ENCODE peak calls at places on chromosomes 4 and X, in eight cellular contexts. F, P, A, K, H, B, E and V are unnamed samples.

GRCh38 chr4:1255151-1255550 is 6.2 kb upstream of the CTBP1 start:
- DNase-seq in P (no peak), A (no peak), H (no peak), E (no peak), K (no peak), F (no peak), B (no peak), V (no peak)

GRCh38 chr4:21476753-21477152 is 471.8 kb downstream of the KCNIP4 start:
- DNase-seq in B (no peak), H (no peak), E (no peak), A (no peak), K (peak; percentile 85), P (no peak), F (no peak), V (no peak)

GRCh38 chr4:18636001-18636680 is 614.6 kb upstream of the LCORL start:
- DNase-seq in E (no peak), K (no peak), A (no peak), F (no peak), P (no peak), H (no peak), B (no peak), V (no peak)

GRCh38 chr4:151408630-151409469 is at the start of gene FHIP1A:
- DNase-seq in P (peak; percentile 94), A (peak; percentile 92), H (peak; percentile 78), E (no peak), F (peak; percentile 93), B (peak; percentile 79), K (peak; percentile 99), V (peak; percentile 48)

GRCh38 chr4:147160908-147161513 is 215.3 kb upstream of the TTC29 start:
- DNase-seq in E (peak; percentile 19), F (no peak), A (no peak), H (no peak), P (no peak), B (no peak), K (peak; percentile 72), V (no peak)

GRCh38 chrX:16123222-16123786 is at the start of gene GRPR:
- DNase-seq in P (peak; percentile 67), B (peak; percentile 70), A (peak; percentile 77), K (peak; percentile 91), F (peak; percentile 77), E (peak; percentile 36), H (peak; percentile 61), V (peak; percentile 58)

GRCh38 chrX:25523574-25523973 is 507.8 kb upstream of the ARX start:
- DNase-seq in B (no peak), A (no peak), P (no peak), F (no peak), K (peak; percentile 62), E (no peak), H (no peak), V (no peak)

GRCh38 chrX:125436855-125437254 is 117.2 kb downstream of the TEX13C start:
- DNase-seq in K (peak; percentile 50), H (no peak), F (no peak), A (no peak), E (no peak), P (no peak), B (no peak), V (no peak)

GRCh38 chr4:45442466-45442865 is 681.4 kb downstream of the GABRG1 start:
- DNase-seq in H (no peak), P (no peak), A (no peak), F (no peak), K (peak; percentile 51), E (no peak), B (no peak), V (no peak)

GRCh38 chrX:10360121-10360520 is 203.3 kb downstream of the CLCN4 start:
- DNase-seq in P (no peak), B (no peak), F (no peak), E (no peak), A (no peak), K (no peak), H (peak; percentile 18), V (no peak)

DNA sequence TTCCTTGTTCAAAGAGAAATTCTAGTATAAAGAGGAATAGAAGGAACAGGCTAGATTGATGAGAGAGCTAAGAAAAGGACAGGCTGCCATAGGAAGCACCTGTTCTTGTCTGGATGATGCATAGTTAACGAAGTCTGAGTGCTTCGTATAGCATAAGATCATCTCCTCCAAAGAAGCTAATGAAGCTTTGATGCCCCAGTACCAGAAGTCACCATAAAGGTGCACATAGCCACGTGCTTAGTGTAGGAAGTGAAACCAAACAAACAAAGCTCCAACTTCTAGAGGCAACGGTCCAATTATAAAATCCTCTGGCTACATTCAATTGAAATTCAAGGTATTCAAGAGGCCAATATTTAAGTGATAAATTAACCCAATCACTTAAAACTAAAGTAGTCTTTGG is 31.0 kb downstream of the AFAP1 start:
- DNase-seq in E (no peak), H (no peak), F (no peak), K (no peak), P (no peak), A (no peak), B (no peak), V (no peak)
- H3K4me1 ChIP-seq in E (peaks cover 3% of the 10 kb centered on the region), H (no peaks in the 10 kb centered on the region), F (peaks cover 10% of the 10 kb centered on the region), K (peaks cover 74% of the 10 kb centered on the region), P (peaks cover 21% of the 10 kb centered on the region), A (peaks cover 47% of the 10 kb centered on the region), B (peaks cover 63% of the 10 kb centered on the region), V (peaks cover 32% of the 10 kb centered on the region)

DNA sequence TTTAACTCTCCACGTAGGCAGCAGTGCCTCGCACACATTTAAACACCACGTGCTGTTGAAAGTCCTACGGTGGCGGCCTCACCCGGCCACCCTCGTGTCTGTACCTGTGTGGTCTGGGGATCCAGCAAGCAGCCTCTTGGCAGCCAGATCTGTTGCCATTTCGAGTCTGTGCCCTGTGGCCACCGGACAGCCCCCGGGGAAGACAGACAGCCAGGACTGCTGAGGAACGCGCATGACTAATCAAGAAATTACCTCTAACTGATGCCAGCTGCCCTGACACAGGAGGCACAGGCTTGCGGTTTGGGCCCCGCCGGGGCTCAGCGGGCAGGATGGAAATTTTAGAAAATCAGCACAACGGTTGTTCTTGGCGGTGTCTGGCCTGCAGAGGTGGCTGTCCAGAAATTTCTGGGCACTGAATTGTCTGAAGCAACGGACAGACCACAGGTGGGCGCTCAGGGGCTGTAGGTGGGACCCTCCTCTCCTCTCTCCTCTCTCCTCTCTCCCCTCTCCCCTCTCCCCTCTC is 15.6 kb upstream of the ASMTL start:
- DNase-seq in A (peak; percentile 50), H (no peak), P (no peak), F (peak; percentile 71), K (no peak), E (no peak), B (peak; percentile 61), V (peak; percentile 69)
- H3K27me3 ChIP-seq in A (no peaks in the 10 kb centered on the region), H (peaks cover 42% of the 10 kb centered on the region), P (no peaks in the 10 kb centered on the region), F (peaks cover 7% of the 10 kb centered on the region), K (no peaks in the 10 kb centered on the region), E (peaks cover 24% of the 10 kb centered on the region), B (no peaks in the 10 kb centered on the region), V (no peaks in the 10 kb centered on the region)

GRCh38 chrX:54909941-54910340 is 10.7 kb upstream of the TRO start:
- DNase-seq in E (no peak), P (no peak), H (no peak), K (no peak), F (no peak), A (no peak), B (no peak), V (no peak)
- H3K4me1 ChIP-seq in E (no peaks in the 10 kb centered on the region), P (no peaks in the 10 kb centered on the region), H (no peaks in the 10 kb centered on the region), K (no peaks in the 10 kb centered on the region), F (no peaks in the 10 kb centered on the region), A (no peaks in the 10 kb centered on the region), B (no peaks in the 10 kb centered on the region), V (no peaks in the 10 kb centered on the region)

DNA sequence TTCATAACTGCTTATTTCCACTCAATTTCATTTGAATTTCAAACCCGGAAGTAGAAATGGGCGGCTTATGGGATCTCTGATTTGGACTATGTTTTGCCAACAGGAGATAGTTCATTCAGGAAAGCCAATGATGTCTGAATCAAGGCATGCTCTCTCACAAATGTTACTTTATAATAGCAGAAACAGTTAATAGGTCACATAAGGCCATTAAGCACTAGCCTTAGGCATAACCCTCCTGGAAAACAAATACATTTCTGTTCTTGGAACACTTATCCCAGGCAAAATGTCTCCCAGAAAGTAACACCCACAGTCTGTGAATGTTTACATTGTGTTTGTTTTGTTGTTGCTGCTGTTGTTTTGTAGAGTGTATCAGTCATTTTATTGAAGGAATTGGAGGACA is 1347.2 kb upstream of the PCDH7 start:
- DNase-seq in E (no peak), P (no peak), H (no peak), F (no peak), K (no peak), A (no peak), B (no peak), V (no peak)
- H3K27me3 ChIP-seq in E (no peaks in the 10 kb centered on the region), P (no peaks in the 10 kb centered on the region), H (no peaks in the 10 kb centered on the region), F (no peaks in the 10 kb centered on the region), K (no peaks in the 10 kb centered on the region), A (no peaks in the 10 kb centered on the region), B (no peaks in the 10 kb centered on the region), V (no peaks in the 10 kb centered on the region)

DNA sequence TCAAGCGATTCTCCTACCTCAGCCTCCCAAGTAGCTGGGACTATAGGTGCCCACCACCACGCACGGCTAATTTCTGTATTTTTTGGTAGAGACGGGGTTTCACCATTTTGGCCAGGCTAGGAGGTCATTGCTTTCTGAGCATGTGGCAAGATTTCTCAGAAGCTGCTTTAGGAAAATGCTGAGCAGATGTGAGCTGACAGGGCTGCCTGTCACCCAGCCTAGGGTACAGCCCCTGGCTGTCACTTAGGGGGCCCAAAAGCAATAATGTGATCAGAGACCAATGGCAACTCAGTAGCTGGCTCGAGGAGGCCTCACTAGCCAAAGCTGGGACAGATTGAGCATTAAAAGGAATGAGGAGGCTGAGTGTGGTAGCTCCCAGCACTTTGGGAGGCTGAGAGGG is 64.8 kb downstream of the TNIP2 start:
- DNase-seq in A (no peak), P (no peak), K (no peak), E (no peak), F (no peak), H (no peak), B (no peak), V (no peak)
- H3K4me1 ChIP-seq in A (peaks cover 5% of the 10 kb centered on the region), P (no peaks in the 10 kb centered on the region), K (no peaks in the 10 kb centered on the region), E (no peaks in the 10 kb centered on the region), F (no peaks in the 10 kb centered on the region), H (no peaks in the 10 kb centered on the region), B (peaks cover 9% of the 10 kb centered on the region), V (peaks cover 37% of the 10 kb centered on the region)

DNA sequence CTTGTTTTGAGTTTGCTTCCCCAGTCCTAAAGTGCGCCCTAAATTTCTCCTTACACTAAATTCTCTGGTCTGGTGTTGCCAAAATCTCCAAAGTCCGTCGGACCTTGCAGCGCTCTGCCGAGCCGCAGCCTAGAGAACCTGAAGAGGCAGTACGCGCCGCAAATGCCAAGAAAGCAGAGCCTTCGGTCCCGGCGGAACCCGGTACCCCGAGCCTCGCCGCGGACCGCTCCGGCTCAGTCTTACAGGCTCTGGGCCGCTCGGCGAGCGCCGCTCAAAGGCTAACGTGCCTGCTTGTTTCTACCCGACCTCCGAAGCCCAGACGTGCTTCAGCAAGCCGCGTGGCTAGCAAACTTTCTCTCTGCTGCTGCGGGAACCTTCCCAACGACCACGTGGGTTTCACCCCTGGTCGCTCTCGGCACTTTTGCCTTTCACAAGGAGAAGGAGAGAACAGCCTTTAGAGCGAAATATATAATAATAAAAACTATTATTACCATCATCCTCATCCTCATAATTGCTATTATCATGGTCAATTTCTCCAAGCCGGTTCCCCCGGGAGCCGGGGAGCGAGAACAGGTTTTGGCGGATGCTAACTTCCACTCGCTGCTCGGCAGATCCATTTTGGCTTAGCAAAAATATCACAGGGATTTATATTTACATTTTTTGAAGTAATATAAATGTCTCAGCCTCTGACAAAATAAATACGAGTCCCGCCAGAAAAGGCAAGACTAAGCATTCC is 2.2 kb upstream of the HTR2C start:
- DNase-seq in E (no peak), K (peak; percentile 57), A (no peak), H (no peak), F (no peak), P (no peak), B (no peak), V (no peak)
- H3K27me3 ChIP-seq in E (peaks cover 59% of the 10 kb centered on the region), K (peaks cover 58% of the 10 kb centered on the region), A (no peaks in the 10 kb centered on the region), H (peaks cover 83% of the 10 kb centered on the region), F (peaks cover 57% of the 10 kb centered on the region), P (peaks cover 92% of the 10 kb centered on the region), B (peaks cover 3% of the 10 kb centered on the region), V (no peaks in the 10 kb centered on the region)